ENCODE peak calls at places on chromosomes 6 and 20, in ten cellular contexts. V, K, Q, R, N, T, Y, L, I and M are unnamed samples.

GRCh38 chr6:131877999-131878789 is 70.4 kb downstream of the ENPP1 start:
- DNase-seq in V (no peak), K (no peak), Q (no peak), R (no peak), N (no peak), T (no peak), Y (peak; percentile 40), L (no peak), I (no peak), M (no peak)

GRCh38 chr20:62752671-62753501 is 43.4 kb upstream of the MRGBP start:
- DNase-seq in V (peak; percentile 21), K (no peak), Q (no peak), R (no peak), N (no peak), T (peak; percentile 62), Y (no peak), L (no peak), I (peak; percentile 23), M (no peak)

GRCh38 chr6:106501836-106502447 is 127.4 kb downstream of the RTN4IP1 start:
- DNase-seq in V (no peak), K (no peak), Q (no peak), R (no peak), N (no peak), T (peak; percentile 78), Y (no peak), L (no peak), I (no peak), M (no peak)

GRCh38 chr6:159973951-159974350 is 5.1 kb downstream of the IGF2R start:
- DNase-seq in V (peak; percentile 75), K (no peak), Q (no peak), R (no peak), N (no peak), T (peak; percentile 80), Y (no peak), L (no peak), I (no peak), M (no peak)

GRCh38 chr6:156131221-156131903 is 645.8 kb upstream of the ARID1B start:
- DNase-seq in V (no peak), K (no peak), Q (no peak), R (no peak), N (no peak), T (no peak), Y (no peak), L (no peak), I (no peak), M (no peak)

GRCh38 chr6:139852484-139853140 is 478.2 kb upstream of the CITED2 start:
- DNase-seq in V (peak; percentile 89), K (no peak), Q (no peak), R (no peak), N (no peak), T (peak; percentile 68), Y (peak; percentile 26), L (no peak), I (no peak), M (no peak)

GRCh38 chr6:134111062-134111677 is 58.7 kb upstream of the SLC2A12 start:
- DNase-seq in V (peak; percentile 63), K (no peak), Q (peak; percentile 34), R (no peak), N (peak; percentile 77), T (peak; percentile 83), Y (peak; percentile 82), L (peak; percentile 29), I (peak; percentile 52), M (no peak)

GRCh38 chr6:94367316-94367715 is 948.0 kb upstream of the EPHA7 start:
- DNase-seq in V (no peak), K (no peak), Q (no peak), R (no peak), N (peak; percentile 28), T (no peak), Y (no peak), L (no peak), I (no peak), M (no peak)

GRCh38 chr6:43014434-43014909 is 423 bp downstream of the KLHDC3 start:
- DNase-seq in V (peak; percentile 45), K (no peak), Q (no peak), R (no peak), N (no peak), T (peak; percentile 71), Y (no peak), L (no peak), I (no peak), M (no peak)